ENCODE peak calls at places on chromosomes 5 and 9, in eight cellular contexts. One of them, this sample, is unnamed.

GRCh38 chr5:14054111-14054854 is 88.9 kb upstream of the TRIO start:
- DNase-seq in A549: no peak
- DNase-seq in cardiac muscle cell: no peak
- DNase-seq in IMR-90: peak
- DNase-seq in epithelial cell of esophagus: peak
- DNase-seq in CD8-positive, alpha-beta T cell: no peak
- DNase-seq in mucosa of descending colon: no peak
- DNase-seq in heart left ventricle: no peak
- DNase-seq in this sample: no peak

GRCh38 chr9:68533678-68534077 is 7.0 kb downstream of the TMEM252 start:
- DNase-seq in A549: no peak
- DNase-seq in cardiac muscle cell: peak
- DNase-seq in IMR-90: peak
- DNase-seq in epithelial cell of esophagus: no peak
- DNase-seq in CD8-positive, alpha-beta T cell: no peak
- DNase-seq in mucosa of descending colon: no peak
- DNase-seq in heart left ventricle: no peak
- DNase-seq in this sample: no peak

GRCh38 chr9:7315746-7316457 is 483.7 kb downstream of the DMAC1 start:
- DNase-seq in A549: no peak
- DNase-seq in cardiac muscle cell: peak
- DNase-seq in IMR-90: peak
- DNase-seq in epithelial cell of esophagus: peak
- DNase-seq in CD8-positive, alpha-beta T cell: no peak
- DNase-seq in mucosa of descending colon: no peak
- DNase-seq in heart left ventricle: no peak
- DNase-seq in this sample: no peak

GRCh38 chr5:90510438-90510837 is 18.9 kb downstream of the LYSMD3 start:
- DNase-seq in A549: no peak
- DNase-seq in cardiac muscle cell: no peak
- DNase-seq in IMR-90: no peak
- DNase-seq in epithelial cell of esophagus: no peak
- DNase-seq in CD8-positive, alpha-beta T cell: no peak
- DNase-seq in mucosa of descending colon: no peak
- DNase-seq in heart left ventricle: no peak
- DNase-seq in this sample: no peak

GRCh38 chr9:38289486-38290275 is 102.8 kb upstream of the ALDH1B1 start:
- DNase-seq in A549: no peak
- DNase-seq in cardiac muscle cell: no peak
- DNase-seq in IMR-90: no peak
- DNase-seq in epithelial cell of esophagus: no peak
- DNase-seq in CD8-positive, alpha-beta T cell: peak
- DNase-seq in mucosa of descending colon: no peak
- DNase-seq in heart left ventricle: no peak
- DNase-seq in this sample: no peak

GRCh38 chr5:178651046-178651810 is 24.4 kb upstream of the CLK4 start:
- DNase-seq in A549: no peak
- DNase-seq in cardiac muscle cell: peak
- DNase-seq in IMR-90: peak
- DNase-seq in epithelial cell of esophagus: peak
- DNase-seq in CD8-positive, alpha-beta T cell: no peak
- DNase-seq in mucosa of descending colon: no peak
- DNase-seq in heart left ventricle: no peak
- DNase-seq in this sample: no peak

GRCh38 chr5:131328536-131329186 is 64.8 kb downstream of the CDC42SE2 start:
- DNase-seq in A549: peak
- DNase-seq in cardiac muscle cell: peak
- DNase-seq in IMR-90: peak
- DNase-seq in epithelial cell of esophagus: peak
- DNase-seq in CD8-positive, alpha-beta T cell: no peak
- DNase-seq in mucosa of descending colon: no peak
- DNase-seq in heart left ventricle: no peak
- DNase-seq in this sample: no peak

GRCh38 chr5:14451866-14452265 is 129.7 kb upstream of the OTULINL start:
- DNase-seq in A549: no peak
- DNase-seq in cardiac muscle cell: no peak
- DNase-seq in IMR-90: no peak
- DNase-seq in epithelial cell of esophagus: no peak
- DNase-seq in CD8-positive, alpha-beta T cell: no peak
- DNase-seq in mucosa of descending colon: no peak
- DNase-seq in heart left ventricle: no peak
- DNase-seq in this sample: no peak

GRCh38 chr5:172904643-172905345 is 54.4 kb upstream of the RPL26L1 start:
- DNase-seq in A549: no peak
- DNase-seq in cardiac muscle cell: peak
- DNase-seq in IMR-90: peak
- DNase-seq in epithelial cell of esophagus: peak
- DNase-seq in CD8-positive, alpha-beta T cell: no peak
- DNase-seq in mucosa of descending colon: peak
- DNase-seq in heart left ventricle: peak
- DNase-seq in this sample: no peak

GRCh38 chr9:131048332-131048731 is 39.4 kb downstream of the LAMC3 start:
- DNase-seq in A549: no peak
- DNase-seq in cardiac muscle cell: no peak
- DNase-seq in IMR-90: no peak
- DNase-seq in epithelial cell of esophagus: no peak
- DNase-seq in CD8-positive, alpha-beta T cell: no peak
- DNase-seq in mucosa of descending colon: no peak
- DNase-seq in heart left ventricle: no peak
- DNase-seq in this sample: no peak

GRCh38 chr5:93348231-93348630 is 232.8 kb downstream of the NR2F1-AS1 start:
- DNase-seq in A549: no peak
- DNase-seq in cardiac muscle cell: no peak
- DNase-seq in IMR-90: no peak
- DNase-seq in epithelial cell of esophagus: no peak
- DNase-seq in CD8-positive, alpha-beta T cell: no peak
- DNase-seq in mucosa of descending colon: no peak
- DNase-seq in heart left ventricle: no peak
- DNase-seq in this sample: no peak
- TF ChIP-seq CTCF in A549: no peak
- TF ChIP-seq CTCF in cardiac muscle cell: no peak
- TF ChIP-seq CTCF in IMR-90: no peak
- TF ChIP-seq CTCF in epithelial cell of esophagus: no peak
- TF ChIP-seq CTCF in CD8-positive, alpha-beta T cell: no peak
- TF ChIP-seq CTCF in mucosa of descending colon: no peak
- TF ChIP-seq CTCF in heart left ventricle: no peak
- TF ChIP-seq CTCF in this sample: no peak

DNA sequence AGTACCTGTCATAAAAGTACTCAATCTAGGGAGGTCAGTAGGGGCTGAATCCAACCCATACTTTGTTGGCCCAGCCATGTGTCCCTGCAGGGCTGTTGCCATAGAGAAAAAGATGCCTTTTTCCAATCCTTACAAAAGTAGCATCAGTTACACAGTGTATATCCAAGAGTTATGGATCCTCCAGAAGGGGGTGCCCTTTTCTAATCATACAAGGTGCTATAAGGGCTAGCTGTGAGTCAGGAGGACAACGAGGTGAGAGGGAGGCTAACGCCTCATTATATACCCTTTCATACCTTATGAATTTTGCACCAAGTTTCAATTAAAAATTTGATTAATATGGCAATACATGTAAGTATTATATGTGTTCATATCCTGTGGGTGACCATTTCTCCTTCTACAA is 4.8 kb downstream of the KIAA0825 start:
- DNase-seq in A549: peak
- DNase-seq in cardiac muscle cell: peak
- DNase-seq in IMR-90: peak
- DNase-seq in epithelial cell of esophagus: peak
- DNase-seq in CD8-positive, alpha-beta T cell: no peak
- DNase-seq in mucosa of descending colon: no peak
- DNase-seq in heart left ventricle: no peak
- DNase-seq in this sample: no peak
- TF ChIP-seq CTCF in A549: peak
- TF ChIP-seq CTCF in cardiac muscle cell: peak
- TF ChIP-seq CTCF in IMR-90: peak
- TF ChIP-seq CTCF in epithelial cell of esophagus: no peak
- TF ChIP-seq CTCF in CD8-positive, alpha-beta T cell: no peak
- TF ChIP-seq CTCF in mucosa of descending colon: no peak
- TF ChIP-seq CTCF in heart left ventricle: no peak
- TF ChIP-seq CTCF in this sample: no peak

DNA sequence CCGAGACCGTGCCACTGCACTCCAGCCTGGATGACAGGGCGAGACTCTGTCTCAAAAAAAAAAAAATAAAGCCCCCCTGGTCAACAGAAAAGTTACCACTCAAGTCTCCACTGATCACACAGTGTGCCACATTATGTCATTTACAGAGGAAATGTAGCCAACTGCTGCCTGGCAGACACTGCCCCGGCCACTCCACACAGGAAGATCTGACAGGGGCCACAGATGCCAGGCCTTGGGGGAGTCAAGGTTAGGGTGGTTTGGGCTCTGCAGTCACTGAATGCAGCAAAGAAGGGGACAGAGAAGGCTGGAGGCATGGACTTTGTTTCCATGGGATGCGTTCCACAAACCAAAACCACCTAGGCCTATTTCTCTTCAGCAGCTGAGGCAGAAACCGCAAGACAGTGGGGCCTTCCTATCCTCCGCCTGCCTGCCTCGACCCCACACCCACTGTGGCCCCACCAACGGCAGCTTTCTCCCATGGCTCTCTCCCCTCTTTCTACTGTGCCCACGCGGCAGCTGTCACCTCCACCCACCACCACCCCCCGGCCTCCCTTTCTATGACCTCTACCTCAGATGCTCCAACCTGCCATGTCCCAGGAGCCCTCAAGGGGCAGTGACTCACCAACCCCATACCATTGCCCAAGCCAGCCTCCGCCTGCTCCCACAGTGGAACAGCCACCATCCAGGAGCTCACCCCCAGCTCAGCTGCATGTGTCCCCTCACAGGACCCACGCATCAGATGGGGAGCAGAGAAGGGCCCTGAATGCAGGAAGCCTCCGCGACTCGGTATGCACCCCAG is 12.4 kb downstream of the IPPK start:
- DNase-seq in A549: peak
- DNase-seq in cardiac muscle cell: no peak
- DNase-seq in IMR-90: no peak
- DNase-seq in epithelial cell of esophagus: no peak
- DNase-seq in CD8-positive, alpha-beta T cell: no peak
- DNase-seq in mucosa of descending colon: no peak
- DNase-seq in heart left ventricle: no peak
- DNase-seq in this sample: no peak
- TF ChIP-seq CTCF in A549: no peak
- TF ChIP-seq CTCF in cardiac muscle cell: no peak
- TF ChIP-seq CTCF in IMR-90: no peak
- TF ChIP-seq CTCF in epithelial cell of esophagus: no peak
- TF ChIP-seq CTCF in CD8-positive, alpha-beta T cell: no peak
- TF ChIP-seq CTCF in mucosa of descending colon: no peak
- TF ChIP-seq CTCF in heart left ventricle: no peak
- TF ChIP-seq CTCF in this sample: no peak

DNA sequence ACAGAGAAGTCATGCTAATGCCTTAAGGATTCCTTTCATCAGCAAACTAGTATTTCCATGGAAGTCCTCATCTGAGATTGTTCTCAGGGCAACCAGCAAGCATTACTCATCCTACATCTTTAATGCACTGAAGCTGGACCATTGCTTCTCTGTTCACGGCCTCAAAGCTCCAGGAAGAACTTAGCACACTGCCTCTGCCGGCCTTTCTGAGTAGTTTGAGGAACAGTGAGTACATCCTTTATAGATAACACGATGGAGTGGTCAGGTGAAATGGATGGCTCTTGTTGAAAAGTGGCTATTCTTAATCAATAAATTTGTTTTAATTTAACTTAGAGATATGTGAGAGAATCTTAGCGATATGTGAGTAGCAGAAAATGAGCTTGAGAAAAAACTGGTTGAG is 35.8 kb downstream of the MEGF10 start:
- DNase-seq in A549: no peak
- DNase-seq in cardiac muscle cell: no peak
- DNase-seq in IMR-90: no peak
- DNase-seq in epithelial cell of esophagus: no peak
- DNase-seq in CD8-positive, alpha-beta T cell: no peak
- DNase-seq in mucosa of descending colon: no peak
- DNase-seq in heart left ventricle: no peak
- DNase-seq in this sample: no peak
- TF ChIP-seq CTCF in A549: no peak
- TF ChIP-seq CTCF in cardiac muscle cell: no peak
- TF ChIP-seq CTCF in IMR-90: no peak
- TF ChIP-seq CTCF in epithelial cell of esophagus: no peak
- TF ChIP-seq CTCF in CD8-positive, alpha-beta T cell: no peak
- TF ChIP-seq CTCF in mucosa of descending colon: no peak
- TF ChIP-seq CTCF in heart left ventricle: no peak
- TF ChIP-seq CTCF in this sample: no peak

DNA sequence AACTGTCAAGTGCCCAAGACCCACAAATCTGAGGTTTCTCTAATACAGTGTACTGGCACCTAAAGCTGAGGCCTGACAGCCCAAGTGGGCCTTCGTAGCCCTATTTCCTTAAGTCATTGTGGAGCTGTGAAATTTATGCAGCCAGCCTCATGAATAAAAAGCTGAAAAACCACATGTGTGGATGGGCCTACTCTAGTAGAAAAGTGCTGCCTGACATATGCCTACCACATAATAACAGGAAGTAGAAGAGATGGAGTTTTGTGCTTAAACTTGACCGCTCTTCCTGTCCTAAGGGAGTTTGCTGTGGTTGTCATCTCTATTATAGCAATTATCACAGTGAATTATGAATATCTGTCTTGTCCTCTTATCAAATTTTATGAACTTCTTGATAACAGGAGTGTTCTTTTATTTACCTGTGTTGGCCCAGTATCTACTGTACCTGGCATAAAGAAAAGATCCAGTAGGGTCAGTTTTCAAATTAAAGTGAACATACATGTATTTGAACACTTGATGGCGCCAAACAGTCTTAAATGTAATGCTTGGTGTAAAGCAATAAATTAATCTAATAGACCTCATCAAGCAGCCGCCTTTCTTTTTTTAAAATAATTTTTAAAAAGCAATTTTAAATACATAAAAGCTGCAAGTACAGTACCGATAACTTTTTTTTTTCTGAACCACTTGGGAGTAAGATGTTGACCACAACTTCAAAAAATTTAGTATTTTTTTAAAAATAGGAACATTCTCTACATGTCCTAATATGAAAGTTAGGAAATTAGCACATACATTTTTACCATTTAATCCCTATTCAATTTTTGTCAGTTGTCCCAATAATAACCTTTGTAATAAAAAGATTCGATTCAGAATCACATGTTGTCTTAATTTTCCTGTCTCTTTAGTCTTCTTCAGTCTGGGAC is 51.0 kb downstream of the FKTN start:
- DNase-seq in A549: peak
- DNase-seq in cardiac muscle cell: peak
- DNase-seq in IMR-90: peak
- DNase-seq in epithelial cell of esophagus: peak
- DNase-seq in CD8-positive, alpha-beta T cell: no peak
- DNase-seq in mucosa of descending colon: no peak
- DNase-seq in heart left ventricle: no peak
- DNase-seq in this sample: no peak
- TF ChIP-seq CTCF in A549: peak
- TF ChIP-seq CTCF in cardiac muscle cell: peak
- TF ChIP-seq CTCF in IMR-90: peak
- TF ChIP-seq CTCF in epithelial cell of esophagus: peak
- TF ChIP-seq CTCF in CD8-positive, alpha-beta T cell: peak
- TF ChIP-seq CTCF in mucosa of descending colon: no peak
- TF ChIP-seq CTCF in heart left ventricle: peak
- TF ChIP-seq CTCF in this sample: no peak

This sample was measured in omental fat pad.